ENCODE peak calls at places on chromosomes 13 and 19, in six cellular contexts. E is astrocyte, H is neural progenitor cell, D is fibroblast of lung, U is H9, X is IMR-90. B is an unnamed sample. For H3K9me3 and H4K20me1, the result is how much of the 10 kb centered on the place peaks cover.

GRCh38 chr19:50311723-50312635 is 17.2 kb downstream of the KCNC3 start:
- DNase-seq in E (no peak), D (no peak), U (peak), H (peak), X (no peak), B (peak)

GRCh38 chr13:111140562-111141105 is 25.5 kb downstream of the ARHGEF7 start:
- DNase-seq in E (no peak), H (no peak), D (no peak), U (no peak), X (no peak), B (no peak)

GRCh38 chr19:7681336-7682174 is 922 bp downstream of the TRAPPC5 start:
- DNase-seq in U (peak), X (peak), E (peak), D (peak), H (peak), B (peak)

GRCh38 chr19:50858896-50859295 is 4.2 kb downstream of the KLK3 start:
- DNase-seq in D (no peak), E (no peak), X (no peak), U (peak), H (no peak), B (no peak)

GRCh38 chr13:52399708-52400107 is 6.3 kb downstream of the THSD1 start:
- DNase-seq in D (no peak), H (no peak), U (no peak), E (no peak), X (peak), B (peak)

GRCh38 chr19:35669974-35670373 is 3.7 kb downstream of the UPK1A start:
- DNase-seq in H (no peak), X (no peak), U (no peak), D (no peak), E (no peak), B (peak)

GRCh38 chr13:26811636-26812035 is 51.0 kb upstream of the GPR12 start:
- DNase-seq in H (no peak), E (no peak), X (no peak), U (no peak), D (no peak), B (no peak)

GRCh38 chr19:584240-585001 is 5.3 kb upstream of the HCN2 start:
- DNase-seq in U (peak), D (no peak), X (peak), H (peak), E (no peak), B (peak)

GRCh38 chr13:99750951-99751350 is 220.6 kb downstream of the ZIC5 start:
- DNase-seq in E (no peak), U (no peak), H (no peak), D (no peak), X (no peak), B (no peak)

GRCh38 chr19:11378319-11379189 is 4.1 kb downstream of the SWSAP1 start:
- DNase-seq in X (peak), D (peak), H (peak), U (peak), E (peak), B (peak)

GRCh38 chr19:10543420-10544241 is at the start of gene ATG4D:
- DNase-seq in H (peak), U (peak), E (no peak), D (peak), X (peak), B (peak)

GRCh38 chr13:112959206-112959605 is 9.8 kb upstream of the MCF2L start:
- DNase-seq in E (no peak), H (no peak), X (no peak), U (no peak), D (no peak), B (no peak)

GRCh38 chr13:49610176-49610575 is 18.1 kb upstream of the ARL11 start:
- DNase-seq in X (no peak), H (no peak), E (no peak), U (no peak), D (peak), B (no peak)

GRCh38 chr13:101634142-101634541 is 181.7 kb downstream of the ITGBL1 start:
- DNase-seq in E (no peak), U (no peak), X (no peak), D (no peak), H (no peak), B (no peak)

GRCh38 chr19:29092712-29093552 is 120.0 kb downstream of the UQCRFS1 start:
- DNase-seq in D (no peak), U (peak), E (no peak), X (no peak), H (no peak), B (no peak)

GRCh38 chr13:22198656-22199217 is 527.9 kb downstream of the FGF9 start:
- DNase-seq in D (no peak), U (no peak), X (no peak), E (no peak), H (no peak), B (no peak)

GRCh38 chr13:112970552-112971287 is 1.7 kb downstream of the MCF2L start:
- DNase-seq in D (no peak), H (no peak), E (no peak), X (no peak), U (no peak), B (no peak)

GRCh38 chr13:113021811-113022210 is 52.8 kb downstream of the MCF2L start:
- DNase-seq in U (no peak), D (no peak), H (no peak), E (no peak), X (no peak), B (no peak)

GRCh38 chr19:1690570-1691307 is 38.3 kb upstream of the TCF3 start:
- DNase-seq in X (no peak), U (peak), E (no peak), H (peak), D (no peak), B (peak)

GRCh38 chr19:53254451-53255341 is at the start of gene ZNF677:
- DNase-seq in E (peak), U (peak), H (peak), X (peak), D (peak), B (no peak)

GRCh38 chr13:77028202-77028601 is 1.2 kb upstream of the FBXL3 start:
- DNase-seq in D (peak), U (no peak), X (no peak), E (no peak), H (no peak), B (no peak)
- H3K4me2 ChIP-seq in D (peak), U (peak), X (peak), E (peak), H (peak), B (peak)

GRCh38 chr19:20787766-20788165 is 11.7 kb downstream of the ZNF66 start:
- DNase-seq in U (no peak), H (no peak), E (no peak), D (peak), X (peak), B (no peak)
- H3K9me3 ChIP-seq in U (under half), H (under half), E (under half), D (under half), X (under half), B (under half)

DNA sequence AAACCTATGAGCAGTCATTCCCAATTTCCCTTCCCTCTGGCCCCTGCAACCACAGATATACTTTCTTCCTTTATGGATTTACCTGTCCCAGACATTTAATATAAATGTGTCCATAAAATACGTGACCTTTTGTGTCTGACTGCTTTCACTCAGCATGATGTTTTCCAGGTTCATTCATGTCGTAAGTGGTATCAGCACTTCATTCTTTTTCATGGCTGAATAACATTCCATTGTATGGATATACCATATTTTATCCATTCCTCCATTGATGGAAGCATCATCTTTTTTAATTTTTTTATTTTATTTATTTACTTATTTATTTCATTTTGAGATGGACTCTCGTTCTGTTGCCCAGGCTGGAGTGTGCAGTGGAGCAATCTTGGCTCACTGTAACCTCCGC is 8.0 kb upstream of the PPP6R1 start:
- DNase-seq in U (no peak), E (no peak), X (no peak), D (no peak), H (no peak), B (no peak)
- H4K20me1 ChIP-seq in U (under half), E (under half), X (under half), D (under half), H (under half), B (under half)

DNA sequence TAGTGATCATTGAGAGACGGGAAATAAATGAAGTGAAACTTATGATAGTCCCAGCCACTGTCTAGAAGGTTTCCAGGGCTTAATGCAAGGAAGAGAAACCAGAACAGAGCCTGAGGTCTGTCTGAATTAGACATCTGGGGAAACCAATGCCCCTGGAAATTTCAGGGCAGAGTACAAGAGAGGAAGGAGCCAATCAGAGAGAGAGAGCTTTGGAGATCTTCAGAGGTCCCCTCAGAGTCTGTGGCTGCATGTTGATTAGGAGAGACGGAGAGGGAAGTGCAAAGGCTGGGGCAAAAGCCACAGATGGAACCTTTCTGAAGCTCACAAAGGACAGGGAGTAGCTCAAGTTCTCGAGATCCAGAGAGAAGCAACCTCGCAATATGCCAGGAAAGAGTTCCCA is 378.0 kb downstream of the DNAJC15 start:
- DNase-seq in X (no peak), H (no peak), E (no peak), D (no peak), U (no peak), B (no peak)
- H3K4me2 ChIP-seq in X (no peak), H (no peak), E (no peak), D (no peak), U (no peak), B (no peak)

GRCh38 chr19:19823916-19824315 is 2.4 kb upstream of the ZNF506 start:
- DNase-seq in H (no peak), D (no peak), E (no peak), X (no peak), U (no peak), B (no peak)
- H3K9me3 ChIP-seq in H (under half), D (under half), E (under half), X (under half), U (under half), B (under half)

DNA sequence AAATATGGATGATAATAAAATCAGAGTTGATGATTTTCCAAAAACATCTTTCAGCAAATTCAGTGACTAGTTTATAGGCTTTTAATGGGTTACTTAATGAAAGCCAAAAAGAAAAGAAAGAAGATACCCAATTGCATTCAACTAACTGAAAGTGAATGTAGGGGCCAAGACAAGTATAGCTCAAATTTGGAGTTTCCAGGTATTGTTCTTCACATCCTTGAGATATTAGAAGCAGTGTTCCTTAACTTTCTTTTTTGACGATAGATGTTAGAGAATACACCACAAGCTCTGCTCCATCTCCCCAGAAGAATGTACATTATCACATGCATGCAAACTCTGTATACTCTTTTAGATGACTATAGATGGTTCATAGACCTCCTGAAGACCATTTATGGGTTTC is 43.6 kb downstream of the PDS5B start:
- DNase-seq in E (no peak), D (no peak), H (no peak), X (no peak), U (no peak), B (no peak)
- H4K20me1 ChIP-seq in E (half or more), D (under half), H (half or more), X (under half), U (under half), B (under half)

GRCh38 chr19:57231686-57232085 is 863 bp downstream of the AURKC start:
- DNase-seq in U (no peak), X (no peak), D (no peak), H (no peak), E (no peak), B (no peak)

GRCh38 chr19:57227461-57227860 is 3.4 kb upstream of the AURKC start:
- DNase-seq in D (no peak), H (no peak), X (no peak), U (no peak), E (no peak), B (no peak)

GRCh38 chr19:57233207-57233606 is 2.4 kb downstream of the AURKC start:
- DNase-seq in E (no peak), D (no peak), X (no peak), H (no peak), U (no peak), B (no peak)
- H3K4me2 ChIP-seq in E (no peak), D (no peak), X (no peak), H (no peak), U (no peak), B (no peak)

GRCh38 chr19:54724644-54725043 is 402 bp downstream of the KIR3DL3 start:
- DNase-seq in E (no peak), U (no peak), D (no peak), X (no peak), H (no peak), B (peak)

GRCh38 chr19:54727562-54727961 is 3.3 kb downstream of the KIR3DL3 start:
- DNase-seq in U (no peak), D (no peak), X (no peak), E (no peak), H (no peak), B (peak)

GRCh38 chr19:54728167-54728566 is 3.9 kb downstream of the KIR3DL3 start:
- DNase-seq in H (no peak), E (no peak), D (no peak), X (no peak), U (no peak), B (no peak)

GRCh38 chr19:54725321-54725720 is 1.1 kb downstream of the KIR3DL3 start:
- DNase-seq in D (no peak), E (no peak), U (no peak), H (no peak), X (no peak), B (peak)

DNA sequence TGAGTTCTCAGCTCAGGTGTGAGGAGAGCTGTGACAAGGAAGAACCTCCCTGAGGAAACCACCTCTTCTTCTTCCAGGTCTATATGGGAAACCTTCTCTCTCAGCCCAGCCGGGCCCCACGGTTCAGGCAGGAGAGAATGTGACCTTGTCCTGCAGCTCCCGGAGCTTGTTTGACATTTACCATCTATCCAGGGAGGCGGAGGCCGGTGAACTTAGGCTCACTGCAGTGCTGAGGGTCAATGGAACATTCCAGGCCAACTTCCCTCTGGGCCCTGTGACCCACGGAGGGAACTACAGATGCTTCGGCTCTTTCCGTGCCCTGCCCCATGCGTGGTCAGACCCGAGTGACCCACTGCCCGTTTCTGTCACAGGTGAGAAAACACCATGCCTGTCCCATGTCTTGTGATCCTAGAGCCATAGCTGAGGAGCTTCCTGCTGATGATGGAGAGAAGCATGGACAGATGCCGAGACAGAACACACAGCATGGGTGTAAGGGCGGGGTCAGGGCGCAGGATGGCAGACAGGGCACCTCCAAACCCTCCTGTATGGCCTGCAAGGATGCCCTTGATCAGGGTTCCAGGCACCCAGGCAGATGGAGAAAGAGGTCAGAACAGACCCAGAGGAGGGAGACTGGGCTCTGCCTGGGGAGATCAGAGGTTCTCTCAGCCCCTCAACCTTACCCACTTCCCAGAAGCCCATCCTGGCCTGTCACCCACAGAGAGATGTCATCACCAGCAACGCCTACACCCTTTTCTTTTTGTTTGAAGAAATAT is 5.4 kb downstream of the KIR3DL3 start:
- DNase-seq in U (no peak), D (no peak), H (no peak), E (no peak), X (no peak), B (no peak)
- H3K9me3 ChIP-seq in U (half or more), D (under half), H (under half), E (under half), X (under half), B (under half)

GRCh38 chr19:6534451-6535093 is 3.7 kb downstream of the TNFSF9 start:
- DNase-seq in D (no peak), X (no peak), H (peak), U (peak), E (no peak), B (peak)
- H4K20me1 ChIP-seq in D (under half), X (under half), H (under half), U (under half), E (under half), B (under half)

GRCh38 chr13:97913206-97913605 is 40.3 kb upstream of the IPO5 start:
- DNase-seq in E (no peak), H (no peak), X (no peak), U (no peak), D (no peak), B (no peak)

GRCh38 chr13:97912139-97912535 is 41.3 kb upstream of the IPO5 start:
- DNase-seq in X (no peak), U (no peak), E (no peak), H (no peak), D (no peak), B (no peak)

GRCh38 chr13:97914537-97914936 is 38.9 kb upstream of the IPO5 start:
- DNase-seq in X (peak), H (no peak), E (peak), U (no peak), D (peak), B (no peak)

DNA sequence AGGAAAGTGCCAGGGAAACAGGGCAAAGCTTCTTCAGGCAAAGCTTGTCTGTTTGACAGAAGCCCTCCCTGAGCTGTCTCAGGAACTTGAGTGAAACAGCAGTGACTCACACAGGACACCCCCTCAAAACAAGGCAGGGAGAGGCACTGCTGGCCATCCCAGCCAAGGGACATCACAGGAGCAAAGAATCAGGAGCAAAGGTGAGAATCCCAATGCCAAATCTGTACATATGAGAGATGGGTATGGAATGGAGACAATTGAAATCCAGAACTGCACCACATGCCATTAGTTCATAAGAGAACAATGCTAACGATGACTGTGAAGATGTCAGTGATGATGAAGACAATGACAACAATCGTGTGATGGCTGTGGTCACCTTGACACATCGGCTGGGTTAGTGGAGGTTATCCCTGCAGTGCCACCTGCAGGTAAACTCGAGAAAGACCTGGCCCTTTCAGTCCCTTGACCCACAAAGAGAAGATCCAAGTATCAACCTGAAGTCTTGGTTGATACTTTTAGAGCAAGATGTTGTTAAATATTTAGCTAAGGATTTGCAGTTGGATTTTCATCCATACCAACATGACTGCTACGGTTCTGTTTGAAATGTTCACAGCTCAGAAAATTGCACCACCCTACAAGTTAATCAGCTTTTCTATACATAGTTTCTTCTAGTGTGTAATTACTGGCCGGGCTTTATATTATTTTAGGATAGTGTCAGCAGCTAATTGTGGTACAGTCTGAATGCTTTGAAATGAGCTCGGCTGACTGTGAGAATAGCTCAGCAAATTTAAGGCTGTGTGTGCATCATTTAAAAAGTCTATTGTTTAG is 42.0 kb upstream of the IPO5 start:
- DNase-seq in E (peak), U (peak), X (peak), H (peak), D (peak), B (peak)
- H3K4me2 ChIP-seq in E (no peak), U (no peak), X (no peak), H (no peak), D (no peak), B (no peak)